ENCODE peak calls at places on chromosomes 2 and 18, in nine cellular contexts. F, W, Q, L, E, Z, N, S and R are unnamed samples.

GRCh38 chr2:197930570-197931278 is 126.3 kb downstream of the PLCL1 start:
- DNase-seq in L (no peak), W (no peak), Z (no peak), E (no peak), F (no peak), N (no peak), Q (no peak), S (no peak), R (no peak)

GRCh38 chr18:32624182-32624723 is 148.6 kb downstream of the KLHL14 start:
- DNase-seq in S (no peak), L (no peak), E (no peak), Q (no peak), Z (no peak), W (no peak), N (no peak), F (no peak), R (no peak)

GRCh38 chr2:1728821-1729220 is 15.5 kb downstream of the PXDN start:
- DNase-seq in Q (peak), Z (no peak), W (peak), L (no peak), S (no peak), F (peak), E (peak), N (no peak), R (no peak)

GRCh38 chr2:238916875-238917590 is 69.1 kb downstream of the TWIST2 start:
- DNase-seq in F (no peak), L (no peak), W (peak), S (no peak), N (no peak), Z (no peak), E (peak), Q (no peak), R (no peak)

GRCh38 chr2:129877795-129878775 is 101.4 kb upstream of the RAB6C start:
- DNase-seq in L (no peak), F (peak), Z (no peak), E (peak), S (no peak), N (peak), Q (no peak), W (peak), R (no peak)

GRCh38 chr2:233399306-233400225 is 45.3 kb downstream of the DGKD start:
- DNase-seq in F (no peak), W (peak), Q (no peak), N (no peak), S (peak), L (no peak), Z (no peak), E (no peak), R (no peak)

GRCh38 chr2:23777857-23778256 is 149.1 kb downstream of the ATAD2B start:
- DNase-seq in L (no peak), S (no peak), W (no peak), Q (no peak), N (no peak), E (no peak), Z (no peak), F (no peak), R (no peak)

GRCh38 chr2:18703555-18703954 is 114.2 kb upstream of the NT5C1B start:
- DNase-seq in W (no peak), Q (no peak), F (peak), Z (no peak), S (no peak), N (no peak), E (no peak), L (no peak), R (no peak)

GRCh38 chr2:32357545-32358482 is 991 bp downstream of the BIRC6 start:
- DNase-seq in Z (no peak), N (peak), S (peak), Q (peak), E (no peak), L (no peak), W (peak), F (peak), R (peak)

GRCh38 chr2:108169982-108170625 is 69.7 kb upstream of the SULT1C3 start:
- DNase-seq in W (no peak), Z (no peak), N (no peak), E (no peak), L (no peak), S (no peak), Q (no peak), F (peak), R (no peak)

GRCh38 chr2:128438091-128438490 is 119.4 kb upstream of the HS6ST1 start:
- DNase-seq in W (peak), S (no peak), L (no peak), E (no peak), N (no peak), Q (no peak), F (no peak), Z (no peak), R (no peak)

GRCh38 chr2:70767699-70768584 is at the start of gene ADD2:
- DNase-seq in Q (peak), S (peak), L (no peak), Z (no peak), E (peak), N (no peak), W (no peak), F (peak), R (no peak)

GRCh38 chr2:27857417-27858172 is 32.6 kb downstream of the RBKS start:
- DNase-seq in Z (no peak), W (no peak), S (peak), E (no peak), Q (no peak), L (no peak), F (peak), N (no peak), R (no peak)

GRCh38 chr2:223786943-223787342 is 50.4 kb downstream of the AP1S3 start:
- DNase-seq in N (no peak), Q (no peak), F (no peak), L (no peak), Z (no peak), S (no peak), E (no peak), W (no peak), R (no peak)

GRCh38 chr2:161947394-161947793 is 126.6 kb downstream of the DPP4 start:
- DNase-seq in L (no peak), N (no peak), S (no peak), F (no peak), Z (no peak), E (no peak), Q (no peak), W (no peak), R (no peak)

GRCh38 chr2:164625378-164625971 is 4.2 kb upstream of the GRB14 start:
- DNase-seq in E (no peak), S (no peak), N (no peak), Z (no peak), W (no peak), F (peak), Q (no peak), L (no peak), R (no peak)

GRCh38 chr2:121355488-121355887 is 70.5 kb upstream of the TFCP2L1 start:
- DNase-seq in W (no peak), L (no peak), N (no peak), E (no peak), Q (peak), Z (no peak), F (no peak), S (no peak), R (peak)

GRCh38 chr2:54570925-54571694 is 115.0 kb downstream of the SPTBN1 start:
- DNase-seq in L (no peak), N (peak), Z (no peak), E (no peak), W (no peak), S (peak), F (peak), Q (peak), R (peak)

GRCh38 chr2:71923887-71924533 is 223.7 kb downstream of the CYP26B1 start:
- DNase-seq in N (peak), F (peak), W (peak), Z (no peak), Q (peak), E (peak), S (peak), L (no peak), R (peak)

GRCh38 chr18:35605686-35606417 is 24.3 kb downstream of the GALNT1 start:
- DNase-seq in F (peak), S (peak), W (no peak), L (no peak), E (no peak), Q (no peak), Z (no peak), N (no peak), R (peak)

GRCh38 chr2:62292190-62292589 is 96.3 kb downstream of the B3GNT2 start:
- DNase-seq in E (no peak), F (peak), L (no peak), Z (no peak), W (no peak), N (no peak), Q (peak), S (no peak), R (no peak)

GRCh38 chr18:3453540-3454364 is 3.8 kb downstream of the TGIF1 start:
- DNase-seq in Z (no peak), Q (peak), N (peak), S (peak), W (peak), F (peak), L (no peak), E (peak), R (peak)

GRCh38 chr2:234952270-234953115 is 676 bp downstream of the SH3BP4 start:
- DNase-seq in S (peak), Q (peak), E (peak), L (no peak), Z (no peak), F (no peak), W (no peak), N (no peak), R (peak)

GRCh38 chr2:129812071-129812470 is 167.4 kb upstream of the RAB6C start:
- DNase-seq in S (peak), Z (peak), F (no peak), L (no peak), Q (peak), E (no peak), N (peak), W (no peak), R (peak)

GRCh38 chr2:240293865-240294461 is 141.5 kb upstream of the GPC1 start:
- DNase-seq in S (no peak), W (peak), Q (no peak), N (peak), E (no peak), L (no peak), F (no peak), Z (no peak), R (no peak)

GRCh38 chr2:200077210-200077650 is 121.8 kb downstream of the MAIP1 start:
- DNase-seq in L (no peak), W (no peak), Z (no peak), N (no peak), F (peak), S (no peak), Q (no peak), E (no peak), R (peak)

GRCh38 chr2:57987835-57988573 is 58.6 kb upstream of the VRK2 start:
- DNase-seq in F (peak), N (no peak), L (no peak), S (no peak), W (no peak), Z (no peak), Q (no peak), E (no peak), R (no peak)

GRCh38 chr2:162582357-162582798 is 238.4 kb downstream of the GCA start:
- DNase-seq in S (no peak), W (no peak), Z (no peak), Q (no peak), L (no peak), N (no peak), E (no peak), F (peak), R (peak)

GRCh38 chr2:85302106-85302505 is 25.7 kb downstream of the TGOLN2 start:
- DNase-seq in N (no peak), F (no peak), L (no peak), S (no peak), Z (no peak), W (no peak), Q (no peak), E (no peak), R (no peak)

GRCh38 chr2:239809391-239809790 is 215.8 kb downstream of the NDUFA10 start:
- DNase-seq in W (no peak), F (no peak), L (no peak), N (no peak), S (no peak), Q (no peak), Z (no peak), E (peak), R (no peak)

GRCh38 chr2:210445116-210445707 is 31.3 kb downstream of the LANCL1 start:
- DNase-seq in F (peak), L (no peak), Q (no peak), Z (peak), S (no peak), N (no peak), E (no peak), W (no peak), R (no peak)

GRCh38 chr2:44169155-44169898 is 652 bp downstream of the PPM1B start:
- DNase-seq in Q (peak), N (peak), E (peak), Z (peak), F (peak), W (peak), S (peak), L (no peak), R (peak)

GRCh38 chr2:201574754-201575153 is 68.5 kb downstream of the TMEM237 start:
- DNase-seq in F (no peak), S (no peak), Z (no peak), W (no peak), Q (no peak), E (no peak), N (no peak), L (no peak), R (no peak)

GRCh38 chr18:63476666-63477065 is at the start of gene SERPINB5:
- DNase-seq in W (no peak), Q (peak), Z (no peak), F (no peak), E (no peak), N (no peak), S (no peak), L (no peak), R (peak)

GRCh38 chr2:189937691-189938090 is 124.8 kb downstream of the MSTN start:
- DNase-seq in Z (no peak), F (no peak), W (no peak), S (no peak), N (no peak), L (no peak), E (no peak), Q (no peak), R (no peak)

GRCh38 chr18:23538040-23538439 is 34.7 kb downstream of the RMC1 start:
- DNase-seq in E (no peak), F (peak), Q (no peak), S (no peak), Z (no peak), N (no peak), W (no peak), L (no peak), R (no peak)

GRCh38 chr2:27804146-27804545 is 32.6 kb downstream of the MRPL33 start:
- DNase-seq in Q (no peak), N (no peak), Z (no peak), W (no peak), S (no peak), L (no peak), F (peak), E (no peak), R (no peak)

GRCh38 chr18:38301621-38302020 is 736.0 kb upstream of the CELF4 start:
- DNase-seq in L (no peak), Z (no peak), N (no peak), Q (no peak), S (no peak), W (no peak), F (peak), E (no peak), R (no peak)

GRCh38 chr2:56314809-56315208 is 131.0 kb downstream of the CCDC85A start:
- DNase-seq in F (no peak), L (no peak), S (no peak), W (no peak), E (no peak), Z (no peak), N (no peak), Q (no peak), R (no peak)